ENCODE peak calls at places on chromosomes 6 and 20, in six cellular contexts. One of them, this sample, is unnamed.

GRCh38 chr20:58542411-58543095 is 27.4 kb upstream of the APCDD1L start:
- ATAC-seq in left lung: no peak
- ATAC-seq in aorta: no peak
- ATAC-seq in body of pancreas: peak; percentile 45
- ATAC-seq in left ventricle myocardium superior: no peak
- ATAC-seq in activated naive CD8-positive, alpha-beta T cell treated with anti-CD3 and anti-CD28 coated beads, Interleukin-2, amount 50 U/mL, for 24 hours: peak; percentile 45
- ATAC-seq in this sample: peak; percentile 46

GRCh38 chr6:117448732-117449131 is 23.0 kb upstream of the ROS1 start:
- ATAC-seq in left lung: peak; percentile 80
- ATAC-seq in activated naive CD8-positive, alpha-beta T cell treated with anti-CD3 and anti-CD28 coated beads, Interleukin-2, amount 50 U/mL, for 24 hours: no peak
- ATAC-seq in left ventricle myocardium superior: no peak
- ATAC-seq in aorta: peak; percentile 47
- ATAC-seq in body of pancreas: no peak
- ATAC-seq in this sample: no peak

GRCh38 chr6:2196079-2196679 is 49.2 kb downstream of the GMDS start:
- ATAC-seq in activated naive CD8-positive, alpha-beta T cell treated with anti-CD3 and anti-CD28 coated beads, Interleukin-2, amount 50 U/mL, for 24 hours: peak; percentile 65
- ATAC-seq in left lung: peak; percentile 94
- ATAC-seq in aorta: peak; percentile 80
- ATAC-seq in body of pancreas: peak; percentile 78
- ATAC-seq in left ventricle myocardium superior: peak; percentile 63
- ATAC-seq in this sample: no peak

GRCh38 chr20:3731944-3732326 is 550 bp upstream of the HSPA12B start:
- ATAC-seq in body of pancreas: no peak
- ATAC-seq in aorta: no peak
- ATAC-seq in left ventricle myocardium superior: no peak
- ATAC-seq in left lung: no peak
- ATAC-seq in activated naive CD8-positive, alpha-beta T cell treated with anti-CD3 and anti-CD28 coated beads, Interleukin-2, amount 50 U/mL, for 24 hours: no peak
- ATAC-seq in this sample: no peak

GRCh38 chr6:127869183-127869582 is 31.7 kb downstream of the THEMIS start:
- ATAC-seq in activated naive CD8-positive, alpha-beta T cell treated with anti-CD3 and anti-CD28 coated beads, Interleukin-2, amount 50 U/mL, for 24 hours: peak; percentile 67
- ATAC-seq in left ventricle myocardium superior: no peak
- ATAC-seq in left lung: no peak
- ATAC-seq in body of pancreas: no peak
- ATAC-seq in aorta: no peak
- ATAC-seq in this sample: no peak

GRCh38 chr6:83593395-83593785 is 81.1 kb downstream of the PRSS35 start:
- ATAC-seq in body of pancreas: no peak
- ATAC-seq in aorta: no peak
- ATAC-seq in left lung: no peak
- ATAC-seq in left ventricle myocardium superior: no peak
- ATAC-seq in activated naive CD8-positive, alpha-beta T cell treated with anti-CD3 and anti-CD28 coated beads, Interleukin-2, amount 50 U/mL, for 24 hours: no peak
- ATAC-seq in this sample: no peak

GRCh38 chr20:44428174-44429016 is 47.3 kb upstream of the TTPAL start:
- ATAC-seq in body of pancreas: no peak
- ATAC-seq in left ventricle myocardium superior: no peak
- ATAC-seq in aorta: no peak
- ATAC-seq in left lung: no peak
- ATAC-seq in activated naive CD8-positive, alpha-beta T cell treated with anti-CD3 and anti-CD28 coated beads, Interleukin-2, amount 50 U/mL, for 24 hours: no peak
- ATAC-seq in this sample: no peak

GRCh38 chr6:163588211-163588919 is 173.8 kb downstream of the QKI start:
- ATAC-seq in activated naive CD8-positive, alpha-beta T cell treated with anti-CD3 and anti-CD28 coated beads, Interleukin-2, amount 50 U/mL, for 24 hours: no peak
- ATAC-seq in aorta: no peak
- ATAC-seq in body of pancreas: no peak
- ATAC-seq in left ventricle myocardium superior: no peak
- ATAC-seq in left lung: no peak
- ATAC-seq in this sample: no peak

GRCh38 chr6:45477785-45478184 is 100.1 kb upstream of the SUPT3H start:
- ATAC-seq in activated naive CD8-positive, alpha-beta T cell treated with anti-CD3 and anti-CD28 coated beads, Interleukin-2, amount 50 U/mL, for 24 hours: no peak
- ATAC-seq in left lung: no peak
- ATAC-seq in left ventricle myocardium superior: no peak
- ATAC-seq in aorta: no peak
- ATAC-seq in body of pancreas: no peak
- ATAC-seq in this sample: no peak

GRCh38 chr20:36676701-36677421 is 30.9 kb upstream of the SLA2 start:
- ATAC-seq in left lung: no peak
- ATAC-seq in activated naive CD8-positive, alpha-beta T cell treated with anti-CD3 and anti-CD28 coated beads, Interleukin-2, amount 50 U/mL, for 24 hours: no peak
- ATAC-seq in body of pancreas: no peak
- ATAC-seq in left ventricle myocardium superior: no peak
- ATAC-seq in aorta: no peak
- ATAC-seq in this sample: no peak

GRCh38 chr6:168709440-168709839 is 268.5 kb downstream of the SMOC2 start:
- ATAC-seq in aorta: no peak
- ATAC-seq in left lung: no peak
- ATAC-seq in activated naive CD8-positive, alpha-beta T cell treated with anti-CD3 and anti-CD28 coated beads, Interleukin-2, amount 50 U/mL, for 24 hours: no peak
- ATAC-seq in left ventricle myocardium superior: no peak
- ATAC-seq in body of pancreas: no peak
- ATAC-seq in this sample: no peak

GRCh38 chr6:168956884-168957730 is 296.5 kb downstream of the THBS2 start:
- ATAC-seq in aorta: peak; percentile 90
- ATAC-seq in activated naive CD8-positive, alpha-beta T cell treated with anti-CD3 and anti-CD28 coated beads, Interleukin-2, amount 50 U/mL, for 24 hours: peak; percentile 63
- ATAC-seq in left ventricle myocardium superior: peak; percentile 84
- ATAC-seq in body of pancreas: peak; percentile 73
- ATAC-seq in left lung: peak; percentile 91
- ATAC-seq in this sample: peak; percentile 33

GRCh38 chr6:149342525-149342924 is 25.0 kb downstream of the TAB2 start:
- ATAC-seq in left lung: no peak
- ATAC-seq in aorta: no peak
- ATAC-seq in left ventricle myocardium superior: no peak
- ATAC-seq in activated naive CD8-positive, alpha-beta T cell treated with anti-CD3 and anti-CD28 coated beads, Interleukin-2, amount 50 U/mL, for 24 hours: peak; percentile 40
- ATAC-seq in body of pancreas: no peak
- ATAC-seq in this sample: no peak

GRCh38 chr20:63468421-63468820 is 4.0 kb downstream of the KCNQ2 start:
- ATAC-seq in activated naive CD8-positive, alpha-beta T cell treated with anti-CD3 and anti-CD28 coated beads, Interleukin-2, amount 50 U/mL, for 24 hours: no peak
- ATAC-seq in left lung: no peak
- ATAC-seq in aorta: no peak
- ATAC-seq in body of pancreas: no peak
- ATAC-seq in left ventricle myocardium superior: no peak
- ATAC-seq in this sample: no peak

GRCh38 chr6:3193102-3193837 is 34.2 kb downstream of the TUBB2B start:
- ATAC-seq in body of pancreas: no peak
- ATAC-seq in left lung: no peak
- ATAC-seq in left ventricle myocardium superior: no peak
- ATAC-seq in aorta: no peak
- ATAC-seq in activated naive CD8-positive, alpha-beta T cell treated with anti-CD3 and anti-CD28 coated beads, Interleukin-2, amount 50 U/mL, for 24 hours: no peak
- ATAC-seq in this sample: no peak

GRCh38 chr6:38508286-38508685 is 131.4 kb downstream of the BTBD9 start:
- ATAC-seq in activated naive CD8-positive, alpha-beta T cell treated with anti-CD3 and anti-CD28 coated beads, Interleukin-2, amount 50 U/mL, for 24 hours: no peak
- ATAC-seq in body of pancreas: no peak
- ATAC-seq in aorta: no peak
- ATAC-seq in left ventricle myocardium superior: no peak
- ATAC-seq in left lung: no peak
- ATAC-seq in this sample: no peak

GRCh38 chr6:44603044-44603686 is 215.7 kb downstream of the CDC5L start:
- ATAC-seq in aorta: no peak
- ATAC-seq in left ventricle myocardium superior: peak; percentile 66
- ATAC-seq in left lung: no peak
- ATAC-seq in body of pancreas: no peak
- ATAC-seq in activated naive CD8-positive, alpha-beta T cell treated with anti-CD3 and anti-CD28 coated beads, Interleukin-2, amount 50 U/mL, for 24 hours: no peak
- ATAC-seq in this sample: no peak

GRCh38 chr20:23145281-23145700 is 59.2 kb upstream of the CD93 start:
- ATAC-seq in left lung: peak; percentile 13
- ATAC-seq in left ventricle myocardium superior: no peak
- ATAC-seq in activated naive CD8-positive, alpha-beta T cell treated with anti-CD3 and anti-CD28 coated beads, Interleukin-2, amount 50 U/mL, for 24 hours: no peak
- ATAC-seq in aorta: peak; percentile 67
- ATAC-seq in body of pancreas: no peak
- ATAC-seq in this sample: no peak

GRCh38 chr6:55443238-55444134 is 116.2 kb downstream of the GFRAL start:
- ATAC-seq in body of pancreas: peak; percentile 67
- ATAC-seq in activated naive CD8-positive, alpha-beta T cell treated with anti-CD3 and anti-CD28 coated beads, Interleukin-2, amount 50 U/mL, for 24 hours: no peak
- ATAC-seq in left ventricle myocardium superior: no peak
- ATAC-seq in aorta: no peak
- ATAC-seq in left lung: no peak
- ATAC-seq in this sample: no peak

GRCh38 chr6:154161689-154162088 is 122.6 kb downstream of the OPRM1 start:
- ATAC-seq in activated naive CD8-positive, alpha-beta T cell treated with anti-CD3 and anti-CD28 coated beads, Interleukin-2, amount 50 U/mL, for 24 hours: peak; percentile 44
- ATAC-seq in body of pancreas: no peak
- ATAC-seq in left lung: no peak
- ATAC-seq in aorta: no peak
- ATAC-seq in left ventricle myocardium superior: no peak
- ATAC-seq in this sample: peak; percentile 36

GRCh38 chr6:18053071-18053475 is 65.6 kb upstream of the KIF13A start:
- ATAC-seq in body of pancreas: no peak
- ATAC-seq in left lung: peak; percentile 81
- ATAC-seq in activated naive CD8-positive, alpha-beta T cell treated with anti-CD3 and anti-CD28 coated beads, Interleukin-2, amount 50 U/mL, for 24 hours: no peak
- ATAC-seq in left ventricle myocardium superior: no peak
- ATAC-seq in aorta: no peak
- ATAC-seq in this sample: no peak